ENCODE peak calls at places on chromosomes 5 and 9, in four cellular contexts. One of them, this sample, is unnamed.

GRCh38 chr9:1604942-1605560 is 410.1 kb upstream of the SMARCA2 start:
- DNase-seq in IMR-90: no peak
- DNase-seq in GM12878: peak
- DNase-seq in K562: no peak
- DNase-seq in this sample: peak

GRCh38 chr9:127519301-127520166 is 68.2 kb downstream of the LRSAM1 start:
- DNase-seq in K562: no peak
- DNase-seq in GM12878: peak
- DNase-seq in IMR-90: peak
- DNase-seq in this sample: no peak

GRCh38 chr9:92717201-92718085 is 47.2 kb downstream of the BICD2 start:
- DNase-seq in IMR-90: no peak
- DNase-seq in K562: no peak
- DNase-seq in GM12878: no peak
- DNase-seq in this sample: no peak

GRCh38 chr5:61464512-61464911 is 132.5 kb downstream of the ZSWIM6 start:
- DNase-seq in GM12878: no peak
- DNase-seq in IMR-90: no peak
- DNase-seq in K562: no peak
- DNase-seq in this sample: no peak

GRCh38 chr9:28820741-28821140 is 1247.5 kb upstream of the C9orf72 start:
- DNase-seq in GM12878: no peak
- DNase-seq in K562: no peak
- DNase-seq in IMR-90: no peak
- DNase-seq in this sample: peak

GRCh38 chr5:15794117-15794985 is 294.4 kb downstream of the FBXL7 start:
- DNase-seq in K562: no peak
- DNase-seq in IMR-90: peak
- DNase-seq in GM12878: no peak
- DNase-seq in this sample: no peak

GRCh38 chr9:883011-883410 is 41.5 kb downstream of the DMRT1 start:
- DNase-seq in K562: no peak
- DNase-seq in GM12878: no peak
- DNase-seq in IMR-90: no peak
- DNase-seq in this sample: no peak

GRCh38 chr5:134406390-134406789 is 5.3 kb downstream of the CDKN2AIPNL start:
- DNase-seq in GM12878: no peak
- DNase-seq in K562: no peak
- DNase-seq in IMR-90: peak
- DNase-seq in this sample: no peak

GRCh38 chr9:75123696-75124095 is 35.4 kb downstream of the OSTF1 start:
- DNase-seq in K562: no peak
- DNase-seq in IMR-90: no peak
- DNase-seq in GM12878: no peak
- DNase-seq in this sample: no peak

GRCh38 chr9:120926397-120926928 is at the start of gene TRAF1:
- DNase-seq in IMR-90: peak
- DNase-seq in GM12878: no peak
- DNase-seq in K562: no peak
- DNase-seq in this sample: no peak

GRCh38 chr5:137565450-137565849 is 66.3 kb upstream of the SPOCK1 start:
- DNase-seq in K562: no peak
- DNase-seq in GM12878: no peak
- DNase-seq in IMR-90: peak
- DNase-seq in this sample: no peak

GRCh38 chr5:155839251-155840037 is 487.5 kb upstream of the SGCD start:
- DNase-seq in IMR-90: peak
- DNase-seq in GM12878: no peak
- DNase-seq in K562: no peak
- DNase-seq in this sample: peak

GRCh38 chr5:38450627-38451371 is 105.6 kb downstream of the LIFR start:
- DNase-seq in GM12878: no peak
- DNase-seq in IMR-90: peak
- DNase-seq in K562: no peak
- DNase-seq in this sample: no peak

GRCh38 chr9:70601000-70601929 is 186.8 kb upstream of the KLF9 start:
- DNase-seq in GM12878: no peak
- DNase-seq in K562: no peak
- DNase-seq in IMR-90: peak
- DNase-seq in this sample: no peak

GRCh38 chr5:23223846-23224245 is 283.6 kb upstream of the PRDM9 start:
- DNase-seq in K562: no peak
- DNase-seq in IMR-90: no peak
- DNase-seq in GM12878: no peak
- DNase-seq in this sample: no peak

GRCh38 chr5:16456103-16456832 is 9.3 kb downstream of the ZNF622 start:
- DNase-seq in GM12878: no peak
- DNase-seq in IMR-90: peak
- DNase-seq in K562: peak
- DNase-seq in this sample: peak

GRCh38 chr5:126846344-126846743 is 69.4 kb downstream of the LMNB1 start:
- DNase-seq in IMR-90: peak
- DNase-seq in K562: peak
- DNase-seq in GM12878: no peak
- DNase-seq in this sample: no peak

GRCh38 chr5:94791787-94792186 is 173.3 kb downstream of the SLF1 start:
- DNase-seq in GM12878: no peak
- DNase-seq in K562: no peak
- DNase-seq in IMR-90: no peak
- DNase-seq in this sample: no peak

GRCh38 chr9:124149992-124150391 is 107.8 kb upstream of the NEK6 start:
- DNase-seq in IMR-90: peak
- DNase-seq in K562: peak
- DNase-seq in GM12878: no peak
- DNase-seq in this sample: no peak

GRCh38 chr9:133715866-133716563 is 22.1 kb downstream of the SARDH start:
- DNase-seq in GM12878: no peak
- DNase-seq in K562: peak
- DNase-seq in IMR-90: peak
- DNase-seq in this sample: no peak

GRCh38 chr5:8773091-8773615 is 772.7 kb downstream of the SEMA5A start:
- DNase-seq in IMR-90: no peak
- DNase-seq in K562: no peak
- DNase-seq in GM12878: no peak
- DNase-seq in this sample: no peak

GRCh38 chr5:148808864-148809642 is 17.4 kb upstream of the ADRB2 start:
- DNase-seq in IMR-90: no peak
- DNase-seq in GM12878: peak
- DNase-seq in K562: peak
- DNase-seq in this sample: no peak

GRCh38 chr5:176737001-176737745 is 73.2 kb upstream of the UNC5A start:
- DNase-seq in IMR-90: no peak
- DNase-seq in GM12878: no peak
- DNase-seq in K562: no peak
- DNase-seq in this sample: no peak
- TF ChIP-seq ELK1 in IMR-90: no peak
- TF ChIP-seq ELK1 in GM12878: no peak
- TF ChIP-seq ELK1 in K562: no peak
- TF ChIP-seq ELK1 in this sample: no peak

GRCh38 chr5:33312631-33313030 is 128.1 kb upstream of the TARS1 start:
- DNase-seq in K562: no peak
- DNase-seq in IMR-90: peak
- DNase-seq in GM12878: no peak
- DNase-seq in this sample: no peak
- TF ChIP-seq ELK1 in K562: no peak
- TF ChIP-seq ELK1 in IMR-90: no peak
- TF ChIP-seq ELK1 in GM12878: no peak
- TF ChIP-seq ELK1 in this sample: no peak

DNA sequence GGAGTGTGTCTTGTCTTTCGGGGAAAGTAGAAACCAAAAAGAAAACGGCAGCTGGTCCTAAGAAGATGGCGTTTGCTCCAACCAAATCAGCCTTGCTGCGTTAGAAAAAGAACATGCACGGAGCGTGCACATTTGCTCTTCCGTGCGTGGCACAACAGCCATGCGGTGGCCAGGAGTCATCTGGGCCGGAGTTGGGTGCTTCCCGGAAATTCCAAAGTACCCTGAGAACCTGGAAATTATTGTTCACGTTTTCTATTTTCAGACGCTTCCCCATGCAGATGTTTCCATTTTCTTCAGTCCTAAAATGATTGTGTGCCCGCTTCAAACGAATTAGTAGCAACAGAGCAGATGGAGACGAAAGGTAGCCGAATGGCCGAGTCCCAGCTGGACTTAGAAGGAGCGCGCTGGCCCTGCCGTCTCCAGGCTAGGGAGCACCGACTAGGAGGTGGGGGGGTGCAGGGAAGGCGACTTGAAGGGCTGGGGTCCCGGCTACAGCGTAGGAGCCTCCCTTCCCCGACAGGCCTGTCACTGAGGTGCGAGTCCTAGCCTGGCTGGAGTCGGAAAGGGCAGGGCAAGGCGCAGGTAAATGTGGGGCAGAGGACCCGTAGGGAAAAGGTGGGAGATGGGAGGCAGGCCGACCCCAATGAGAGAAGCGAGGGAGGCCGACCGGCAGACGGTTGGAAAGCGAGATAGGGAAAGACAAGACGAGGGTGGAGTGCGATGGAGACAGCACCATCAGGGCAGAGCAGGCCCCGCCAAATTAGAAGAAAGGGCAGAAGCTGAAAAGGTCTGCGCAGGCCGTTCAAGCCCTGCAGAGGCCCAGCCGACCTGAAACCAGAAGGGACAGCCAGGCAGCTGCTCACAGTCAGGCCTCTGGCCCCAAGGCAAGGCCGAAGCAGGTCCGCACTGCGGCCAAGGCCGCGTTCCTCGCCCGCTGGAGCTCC is 1.4 kb downstream of the BARX1 start:
- DNase-seq in K562: no peak
- DNase-seq in GM12878: no peak
- DNase-seq in IMR-90: no peak
- DNase-seq in this sample: no peak
- TF ChIP-seq ELK1 in K562: no peak
- TF ChIP-seq ELK1 in GM12878: no peak
- TF ChIP-seq ELK1 in IMR-90: no peak
- TF ChIP-seq ELK1 in this sample: no peak

GRCh38 chr5:172788771-172789686 is 18.0 kb upstream of the DUSP1 start:
- DNase-seq in GM12878: no peak
- DNase-seq in K562: peak
- DNase-seq in IMR-90: no peak
- DNase-seq in this sample: no peak
- TF ChIP-seq ELK1 in GM12878: no peak
- TF ChIP-seq ELK1 in K562: no peak
- TF ChIP-seq ELK1 in IMR-90: no peak
- TF ChIP-seq ELK1 in this sample: no peak

GRCh38 chr9:77450093-77450475 is 198.0 kb downstream of the GNA14 start:
- DNase-seq in IMR-90: no peak
- DNase-seq in GM12878: no peak
- DNase-seq in K562: no peak
- DNase-seq in this sample: no peak

GRCh38 chr9:77447646-77448045 is 200.5 kb downstream of the GNA14 start:
- DNase-seq in K562: no peak
- DNase-seq in IMR-90: no peak
- DNase-seq in GM12878: no peak
- DNase-seq in this sample: no peak

GRCh38 chr9:77451507-77451906 is 196.6 kb downstream of the GNA14 start:
- DNase-seq in IMR-90: no peak
- DNase-seq in GM12878: no peak
- DNase-seq in K562: no peak
- DNase-seq in this sample: no peak

GRCh38 chr9:77453857-77454647 is 194.1 kb downstream of the GNA14 start:
- DNase-seq in K562: no peak
- DNase-seq in IMR-90: no peak
- DNase-seq in GM12878: no peak
- DNase-seq in this sample: no peak

GRCh38 chr9:77449177-77450092 is 198.7 kb downstream of the GNA14 start:
- DNase-seq in GM12878: no peak
- DNase-seq in IMR-90: peak
- DNase-seq in K562: no peak
- DNase-seq in this sample: no peak
- TF ChIP-seq ELK1 in GM12878: no peak
- TF ChIP-seq ELK1 in IMR-90: no peak
- TF ChIP-seq ELK1 in K562: no peak
- TF ChIP-seq ELK1 in this sample: no peak

GRCh38 chr5:175629231-175629630 is 28.6 kb upstream of the HRH2 start:
- DNase-seq in GM12878: no peak
- DNase-seq in K562: no peak
- DNase-seq in IMR-90: no peak
- DNase-seq in this sample: no peak
- TF ChIP-seq ELK1 in GM12878: no peak
- TF ChIP-seq ELK1 in K562: no peak
- TF ChIP-seq ELK1 in IMR-90: no peak
- TF ChIP-seq ELK1 in this sample: no peak

GRCh38 chr9:35193762-35194161 is 32.0 kb downstream of the UNC13B start:
- DNase-seq in GM12878: no peak
- DNase-seq in K562: no peak
- DNase-seq in IMR-90: peak
- DNase-seq in this sample: no peak
- TF ChIP-seq ELK1 in GM12878: no peak
- TF ChIP-seq ELK1 in K562: no peak
- TF ChIP-seq ELK1 in IMR-90: no peak
- TF ChIP-seq ELK1 in this sample: no peak

GRCh38 chr9:5593904-5594303 is 35.0 kb upstream of the RIC1 start:
- DNase-seq in GM12878: peak
- DNase-seq in IMR-90: no peak
- DNase-seq in K562: no peak
- DNase-seq in this sample: no peak
- TF ChIP-seq ELK1 in GM12878: no peak
- TF ChIP-seq ELK1 in IMR-90: no peak
- TF ChIP-seq ELK1 in K562: no peak
- TF ChIP-seq ELK1 in this sample: no peak

GRCh38 chr5:180209137-180209581 is at the start of gene RASGEF1C:
- DNase-seq in K562: peak
- DNase-seq in IMR-90: peak
- DNase-seq in GM12878: no peak
- DNase-seq in this sample: peak
- TF ChIP-seq ELK1 in K562: no peak
- TF ChIP-seq ELK1 in IMR-90: no peak
- TF ChIP-seq ELK1 in GM12878: no peak
- TF ChIP-seq ELK1 in this sample: no peak

This sample was measured in A549.